ENCODE peak calls at places on chromosome 18, in six cellular contexts. E is AG10803, C is nephron progenitor cell, B is hepatocyte, W is choroid plexus epithelial cell, G is GM13976. Y is an unnamed sample.

GRCh38 chr18:43805646-43806194 is 528.4 kb upstream of the SYT4 start:
- DNase-seq in E (peak), W (peak), C (peak), B (no peak), G (no peak), Y (no peak)

GRCh38 chr18:22846088-22846683 is 86.9 kb upstream of the RBBP8 start:
- DNase-seq in G (peak), E (peak), W (peak), B (peak), C (no peak), Y (no peak)

GRCh38 chr18:25941556-25941955 is 148.9 kb downstream of the SS18 start:
- DNase-seq in E (no peak), B (no peak), W (no peak), G (no peak), C (no peak), Y (no peak)

GRCh38 chr18:9433616-9434239 is 41.6 kb upstream of the RALBP1 start:
- DNase-seq in W (no peak), B (no peak), C (no peak), G (peak), E (no peak), Y (no peak)

GRCh38 chr18:59386909-59387515 is 27.9 kb upstream of the LMAN1 start:
- DNase-seq in W (no peak), G (no peak), C (no peak), E (no peak), B (no peak), Y (no peak)

GRCh38 chr18:8959551-8960135 is 142.9 kb upstream of the NDUFV2 start:
- DNase-seq in G (no peak), C (no peak), B (peak), E (no peak), W (no peak), Y (no peak)

GRCh38 chr18:36412778-36413177 is 115.3 kb downstream of the FHOD3 start:
- DNase-seq in C (no peak), B (peak), G (no peak), E (no peak), W (peak), Y (peak)

GRCh38 chr18:58432050-58432727 is 196.7 kb downstream of the ALPK2 start:
- DNase-seq in E (no peak), B (no peak), G (no peak), W (no peak), C (no peak), Y (no peak)

GRCh38 chr18:46141199-46141598 is 37.0 kb downstream of the HAUS1 start:
- DNase-seq in C (no peak), W (no peak), E (no peak), B (no peak), G (no peak), Y (no peak)
- TF ChIP-seq CTCF in C (no peak), W (no peak), E (no peak), B (no peak), G (no peak), Y (no peak)

GRCh38 chr18:32469190-32469611 is 1.5 kb downstream of the GAREM1 start:
- DNase-seq in G (peak), E (peak), B (peak), W (peak), C (peak), Y (peak)
- TF ChIP-seq CTCF in G (no peak), E (no peak), B (peak), W (peak), C (peak), Y (no peak)

DNA sequence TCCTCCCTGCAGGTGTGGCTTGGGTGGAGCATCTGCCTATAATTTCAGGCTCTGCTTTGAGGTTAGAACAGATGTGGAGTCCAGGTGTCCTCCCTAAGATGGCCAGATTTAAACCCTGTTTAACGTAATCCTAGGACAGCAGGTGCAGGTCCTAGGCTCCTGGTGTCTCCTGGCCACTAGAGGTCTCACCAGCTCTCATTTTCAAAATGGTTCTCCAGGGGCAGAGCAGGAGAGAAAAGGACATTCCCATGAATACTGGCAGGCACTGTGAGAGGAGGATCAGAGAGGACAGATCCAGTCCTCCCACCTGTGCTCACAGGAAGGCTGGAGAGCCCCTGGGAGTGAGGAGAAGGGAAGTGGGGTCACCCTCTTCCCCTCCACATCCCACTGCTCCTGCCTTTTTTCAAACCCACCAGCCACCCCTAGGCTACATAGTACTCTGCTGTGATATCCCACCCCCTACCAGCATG is 100.6 kb upstream of the SMAD2 start:
- DNase-seq in E (peak), W (peak), C (peak), G (peak), B (peak), Y (peak)
- TF ChIP-seq CTCF in E (peak), W (peak), C (peak), G (peak), B (peak), Y (peak)

GRCh38 chr18:63317982-63318881 is 1.3 kb downstream of the BCL2 start:
- DNase-seq in W (peak), G (peak), E (no peak), B (peak), C (peak), Y (peak)
- TF ChIP-seq CTCF in W (peak), G (peak), E (peak), B (peak), C (peak), Y (peak)

GRCh38 chr18:27632706-27633105 is 447.6 kb upstream of the CHST9 start:
- DNase-seq in C (no peak), B (no peak), W (no peak), G (no peak), E (no peak), Y (no peak)

GRCh38 chr18:27627927-27628326 is 442.8 kb upstream of the CHST9 start:
- DNase-seq in B (no peak), W (no peak), G (no peak), E (no peak), C (no peak), Y (no peak)
- TF ChIP-seq CTCF in B (no peak), W (no peak), G (no peak), E (no peak), C (no peak), Y (no peak)

GRCh38 chr18:63422087-63422861 is at the start of gene VPS4B:
- DNase-seq in G (peak), E (peak), C (peak), W (peak), B (peak), Y (peak)
- TF ChIP-seq CTCF in G (no peak), E (no peak), C (no peak), W (no peak), B (no peak), Y (no peak)

GRCh38 chr18:46174317-46175039 is 70.3 kb downstream of the HAUS1 start:
- DNase-seq in E (peak), G (peak), C (peak), B (peak), W (peak), Y (peak)
- TF ChIP-seq CTCF in E (no peak), G (peak), C (no peak), B (no peak), W (peak), Y (no peak)

Y was measured in endothelial cell.